ENCODE peak calls at places on chromosomes 2 and 18, in five cellular contexts. G is prostate gland, M is upper lobe of left lung, R is stomach, X is HepG2. V is an unnamed sample.

GRCh38 chr2:227881866-227882517 is 10.6 kb downstream of the DAW1 start:
- DNase-seq in G (no peak), M (no peak), R (no peak), X (no peak), V (no peak)

GRCh38 chr2:127479866-127480743 is 46.2 kb downstream of the IWS1 start:
- DNase-seq in G (no peak), M (no peak), R (no peak), X (no peak), V (peak)

GRCh38 chr2:68250652-68251186 is 1.6 kb downstream of the PPP3R1 start:
- DNase-seq in G (no peak), M (peak), R (peak), X (no peak), V (no peak)

GRCh38 chr18:58004317-58004716 is 39.7 kb upstream of the NEDD4L start:
- DNase-seq in G (no peak), M (no peak), R (no peak), X (peak), V (no peak)

GRCh38 chr2:239386872-239387445 is 13.9 kb downstream of the HDAC4 start:
- DNase-seq in G (no peak), M (no peak), R (no peak), X (no peak), V (no peak)

GRCh38 chr2:238720232-238720672 is 127.6 kb upstream of the TWIST2 start:
- DNase-seq in G (no peak), M (peak), R (peak), X (peak), V (peak)

GRCh38 chr18:49564435-49564834 is 2.6 kb downstream of the LIPG start:
- DNase-seq in G (no peak), M (no peak), R (no peak), X (no peak), V (no peak)

GRCh38 chr2:96100893-96101304 is 15.5 kb downstream of the ADRA2B start:
- DNase-seq in G (no peak), M (no peak), R (peak), X (no peak), V (no peak)

GRCh38 chr2:179331066-179331465 is 66.4 kb upstream of the SESTD1 start:
- DNase-seq in G (no peak), M (no peak), R (no peak), X (no peak), V (no peak)

GRCh38 chr2:75025633-75026380 is 67.4 kb downstream of the POLE4 start:
- DNase-seq in G (no peak), M (no peak), R (no peak), X (no peak), V (no peak)

GRCh38 chr18:80022613-80023012 is 11.6 kb upstream of the RBFA start:
- DNase-seq in G (no peak), M (no peak), R (no peak), X (no peak), V (peak)

GRCh38 chr2:95074663-95075439 is 46.8 kb downstream of the MRPS5 start:
- DNase-seq in G (no peak), M (peak), R (no peak), X (no peak), V (no peak)

GRCh38 chr2:172643142-172643541 is 87.3 kb downstream of the PDK1 start:
- DNase-seq in G (no peak), M (no peak), R (no peak), X (peak), V (no peak)

GRCh38 chr2:186734957-186735734 is 41.3 kb downstream of the FAM171B start:
- DNase-seq in G (no peak), M (no peak), R (no peak), X (no peak), V (peak)

GRCh38 chr2:15170068-15170775 is 390.9 kb downstream of the NBAS start:
- DNase-seq in G (no peak), M (no peak), R (no peak), X (no peak), V (peak)

GRCh38 chr2:56184500-56184996 is 758 bp downstream of the CCDC85A start:
- DNase-seq in G (peak), M (peak), R (no peak), X (no peak), V (peak)

GRCh38 chr2:170816499-170817246 is at the start of gene GAD1:
- DNase-seq in G (peak), M (peak), R (peak), X (peak), V (peak)

GRCh38 chr2:41894563-41895333 is 153.1 kb upstream of the PKDCC start:
- DNase-seq in G (no peak), M (no peak), R (no peak), X (peak), V (no peak)

GRCh38 chr2:28334527-28334891 is 58.1 kb upstream of the FOSL2 start:
- DNase-seq in G (no peak), M (no peak), R (no peak), X (no peak), V (no peak)

GRCh38 chr2:209933499-209934458 is 68.7 kb upstream of the RPE start:
- DNase-seq in G (peak), M (no peak), R (peak), X (no peak), V (no peak)

GRCh38 chr2:225011585-225011984 is 30.7 kb downstream of the DOCK10 start:
- DNase-seq in G (no peak), M (no peak), R (no peak), X (no peak), V (peak)

GRCh38 chr2:102436284-102436683 is 13.3 kb downstream of the IL18RAP start:
- DNase-seq in G (no peak), M (no peak), R (no peak), X (no peak), V (no peak)

GRCh38 chr2:99067871-99068270 is 73.6 kb upstream of the C2orf15 start:
- DNase-seq in G (no peak), M (no peak), R (no peak), X (no peak), V (no peak)

GRCh38 chr2:201618744-201619654 is 24.3 kb downstream of the TMEM237 start:
- DNase-seq in G (peak), M (peak), R (peak), X (no peak), V (peak)

GRCh38 chr2:239769574-239770145 is 255.5 kb downstream of the NDUFA10 start:
- DNase-seq in G (peak), M (no peak), R (no peak), X (no peak), V (no peak)

GRCh38 chr2:108583903-108584520 is 49.7 kb downstream of the LIMS1 start:
- DNase-seq in G (peak), M (peak), R (peak), X (peak), V (peak)

GRCh38 chr2:231621051-231621879 is 28.6 kb downstream of the TEX44 start:
- DNase-seq in G (peak), M (no peak), R (no peak), X (no peak), V (peak)

GRCh38 chr2:219997341-219997851 is 370.0 kb downstream of the SLC4A3 start:
- DNase-seq in G (peak), M (no peak), R (no peak), X (no peak), V (peak)

GRCh38 chr2:69685321-69686048 is 41.9 kb upstream of the AAK1 start:
- DNase-seq in G (peak), M (no peak), R (peak), X (peak), V (no peak)

GRCh38 chr2:64941143-64941542 is 48.1 kb upstream of the SLC1A4 start:
- DNase-seq in G (no peak), M (no peak), R (no peak), X (no peak), V (no peak)

GRCh38 chr2:47033102-47033880 is 117.7 kb upstream of the MCFD2 start:
- DNase-seq in G (no peak), M (no peak), R (no peak), X (peak), V (no peak)

GRCh38 chr2:235394278-235394828 is 99.5 kb upstream of the AGAP1 start:
- DNase-seq in G (no peak), M (no peak), R (no peak), X (peak), V (no peak)

GRCh38 chr2:144414324-144414845 is 105.5 kb downstream of the ZEB2 start:
- DNase-seq in G (no peak), M (peak), R (no peak), X (no peak), V (no peak)
- TF ChIP-seq POLR2AphosphoS5 in G (no peak), M (peak), R (no peak), X (no peak), V (no peak)

GRCh38 chr2:38875576-38876367 is at the start of the genes DHX57 and MORN2:
- DNase-seq in G (peak), M (peak), R (peak), X (peak), V (peak)
- TF ChIP-seq POLR2AphosphoS5 in G (peak), M (peak), R (no peak), X (peak), V (peak)

GRCh38 chr2:55175254-55176093 is 56.6 kb downstream of the CLHC1 start:
- DNase-seq in G (no peak), M (no peak), R (no peak), X (peak), V (peak)
- TF ChIP-seq POLR2AphosphoS5 in G (peak), M (no peak), R (no peak), X (no peak), V (no peak)

GRCh38 chr2:84959045-84959493 is 11.9 kb upstream of the KCMF1 start:
- DNase-seq in G (no peak), M (no peak), R (no peak), X (no peak), V (no peak)
- TF ChIP-seq POLR2AphosphoS5 in G (no peak), M (no peak), R (no peak), X (no peak), V (no peak)

V was measured in GM23338.